ENCODE peak calls at places on chromosomes 13 and 19, in ten cellular contexts. G, E, V, M, Y, R, J, T, C and A are unnamed samples.

GRCh38 chr13:25085125-25085742 is 10.7 kb upstream of the PABPC3 start:
- DNase-seq in R (no peak), C (peak), Y (no peak), J (peak), M (peak), V (peak), E (no peak), T (peak), G (no peak), A (peak)

GRCh38 chr13:47397739-47398138 is 500.9 kb upstream of the HTR2A start:
- DNase-seq in J (no peak), M (peak), C (no peak), E (no peak), G (no peak), Y (peak), T (peak), V (no peak), R (no peak), A (no peak)

GRCh38 chr19:2014731-2015610 is 543 bp downstream of the BTBD2 start:
- DNase-seq in C (peak), M (peak), V (peak), Y (no peak), E (no peak), R (no peak), G (peak), T (no peak), J (no peak), A (no peak)

GRCh38 chr19:19064811-19065745 is 1.3 kb downstream of the SLC25A42 start:
- DNase-seq in C (no peak), Y (no peak), R (no peak), E (no peak), G (no peak), M (no peak), J (no peak), V (peak), T (no peak), A (no peak)

GRCh38 chr13:101258071-101258470 is 158.2 kb downstream of the NALCN start:
- DNase-seq in E (peak), G (no peak), C (peak), V (peak), Y (no peak), J (peak), T (peak), M (peak), R (no peak), A (peak)

GRCh38 chr13:83773961-83774360 is 108.3 kb downstream of the SLITRK1 start:
- DNase-seq in V (no peak), Y (no peak), C (no peak), T (peak), J (no peak), G (no peak), R (no peak), M (no peak), E (no peak), A (no peak)

GRCh38 chr13:33033361-33033812 is 17.2 kb downstream of the KL start:
- DNase-seq in J (no peak), Y (no peak), R (no peak), M (no peak), G (no peak), V (no peak), E (no peak), C (no peak), T (no peak), A (no peak)

GRCh38 chr19:55546822-55547614 is 1.7 kb upstream of the SBK3 start:
- DNase-seq in R (peak), E (no peak), Y (peak), T (peak), G (no peak), J (peak), M (peak), C (peak), V (no peak), A (peak)

GRCh38 chr13:96958286-96958891 is 35.9 kb downstream of the OXGR1 start:
- DNase-seq in R (no peak), Y (no peak), V (no peak), T (peak), E (no peak), C (peak), J (no peak), M (peak), G (no peak), A (peak)

GRCh38 chr13:27607125-27607524 is 13.2 kb downstream of the LNX2 start:
- DNase-seq in M (peak), E (no peak), T (peak), G (no peak), C (no peak), J (peak), Y (peak), R (peak), V (no peak), A (peak)

GRCh38 chr19:2016041-2016807 is 710 bp upstream of the BTBD2 start:
- DNase-seq in E (peak), Y (peak), M (peak), C (peak), G (peak), T (peak), J (peak), R (peak), V (peak), A (peak)

GRCh38 chr19:49210108-49210900 is 52.7 kb downstream of the TRPM4 start:
- DNase-seq in E (no peak), R (no peak), M (peak), G (peak), J (no peak), T (no peak), Y (no peak), V (peak), C (peak), A (no peak)

GRCh38 chr13:106661236-106661635 is 93.3 kb upstream of the ARGLU1 start:
- DNase-seq in J (no peak), R (no peak), V (no peak), M (no peak), C (no peak), G (no peak), T (no peak), E (no peak), Y (no peak), A (no peak)

GRCh38 chr13:106656214-106656613 is 88.3 kb upstream of the ARGLU1 start:
- DNase-seq in V (no peak), R (no peak), E (no peak), M (no peak), G (no peak), Y (no peak), C (no peak), J (no peak), T (no peak), A (no peak)

GRCh38 chr13:106651442-106651841 is 83.5 kb upstream of the ARGLU1 start:
- DNase-seq in E (no peak), V (no peak), J (no peak), G (no peak), M (no peak), T (no peak), Y (no peak), C (no peak), R (no peak), A (no peak)

DNA sequence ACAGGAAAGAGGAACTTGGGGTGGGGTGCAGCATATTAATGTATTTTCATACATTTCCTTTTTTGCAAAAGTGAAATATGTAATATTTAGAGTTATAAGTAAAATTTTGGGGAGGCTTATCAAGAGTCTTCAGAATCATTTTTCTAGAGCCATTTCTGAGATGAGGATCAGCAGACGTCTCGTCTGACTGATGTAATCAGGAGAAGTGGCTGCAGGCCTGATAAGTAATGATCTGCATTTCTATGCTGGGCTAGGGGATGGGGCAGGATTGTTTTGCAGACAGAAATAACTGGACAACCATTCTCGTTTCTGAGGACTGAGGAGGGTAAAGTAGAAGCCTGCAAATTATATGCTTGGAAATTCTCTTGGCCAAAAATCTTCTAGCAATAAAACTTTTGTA is 89.2 kb upstream of the ARGLU1 start:
- DNase-seq in G (no peak), V (no peak), M (no peak), J (no peak), C (no peak), Y (no peak), R (no peak), T (no peak), E (no peak), A (no peak)
- TF ChIP-seq CTCF in G (no peak), V (no peak), M (no peak), J (no peak), C (no peak), Y (no peak), R (no peak), T (no peak), E (no peak), A (no peak)

GRCh38 chr19:27894906-27895754 is 1317.8 kb downstream of the UQCRFS1 start:
- DNase-seq in Y (no peak), V (no peak), R (no peak), E (no peak), G (no peak), M (no peak), T (no peak), J (no peak), C (no peak), A (no peak)
- TF ChIP-seq CTCF in Y (no peak), V (no peak), R (no peak), E (no peak), G (no peak), M (no peak), T (no peak), J (no peak), C (no peak), A (no peak)

GRCh38 chr19:35731779-35732405 is 10.4 kb downstream of the IGFLR1 start:
- DNase-seq in J (no peak), M (no peak), E (no peak), C (no peak), T (no peak), Y (no peak), V (no peak), R (no peak), G (no peak), A (no peak)

GRCh38 chr19:35729763-35730162 is 12.0 kb downstream of the KMT2B start:
- DNase-seq in E (no peak), C (no peak), G (no peak), J (no peak), M (no peak), T (no peak), V (no peak), Y (no peak), R (no peak), A (no peak)

GRCh38 chr19:35731353-35731752 is 10.9 kb downstream of the IGFLR1 start:
- DNase-seq in G (no peak), M (no peak), Y (no peak), R (no peak), J (no peak), V (no peak), T (no peak), C (no peak), E (no peak), A (no peak)

GRCh38 chr19:35729021-35729420 is 11.2 kb downstream of the KMT2B start:
- DNase-seq in V (no peak), Y (no peak), R (no peak), M (no peak), T (no peak), C (no peak), E (no peak), G (no peak), J (no peak), A (no peak)

GRCh38 chr19:35730326-35730725 is 11.9 kb downstream of the IGFLR1 start:
- DNase-seq in M (no peak), E (no peak), R (no peak), C (no peak), Y (no peak), G (no peak), T (no peak), V (no peak), J (no peak), A (no peak)
- TF ChIP-seq CTCF in M (no peak), E (no peak), R (no peak), C (no peak), Y (no peak), G (no peak), T (no peak), V (no peak), J (no peak), A (no peak)

GRCh38 chr13:72384186-72384823 is 343.1 kb downstream of the MZT1 start:
- DNase-seq in C (no peak), G (no peak), Y (no peak), E (no peak), V (no peak), R (no peak), T (no peak), J (no peak), M (no peak), A (no peak)
- TF ChIP-seq CTCF in C (no peak), G (no peak), Y (no peak), E (no peak), V (peak), R (no peak), T (no peak), J (no peak), M (no peak), A (no peak)

GRCh38 chr19:29467824-29468401 is 57.9 kb upstream of the VSTM2B start:
- DNase-seq in M (peak), E (no peak), J (peak), Y (no peak), R (no peak), C (peak), V (peak), T (peak), G (no peak), A (no peak)
- TF ChIP-seq CTCF in M (peak), E (peak), J (peak), Y (peak), R (no peak), C (peak), V (peak), T (peak), G (peak), A (no peak)

GRCh38 chr19:57071414-57071813 is 48.4 kb upstream of the USP29 start:
- DNase-seq in T (no peak), Y (no peak), V (no peak), J (no peak), R (no peak), M (no peak), E (no peak), C (no peak), G (no peak), A (no peak)

GRCh38 chr19:57067440-57067839 is 52.3 kb upstream of the USP29 start:
- DNase-seq in J (no peak), E (no peak), T (no peak), Y (no peak), G (no peak), V (no peak), M (no peak), R (no peak), C (no peak), A (no peak)

GRCh38 chr19:57068326-57068725 is 51.5 kb upstream of the USP29 start:
- DNase-seq in G (no peak), V (no peak), T (no peak), C (no peak), J (no peak), Y (no peak), M (no peak), E (no peak), R (no peak), A (no peak)

GRCh38 chr19:57068921-57069697 is 50.7 kb upstream of the USP29 start:
- DNase-seq in E (no peak), Y (no peak), T (no peak), J (no peak), V (peak), R (no peak), C (peak), M (no peak), G (no peak), A (no peak)
- TF ChIP-seq CTCF in E (no peak), Y (no peak), T (no peak), J (no peak), V (peak), R (peak), C (peak), M (no peak), G (peak), A (no peak)

GRCh38 chr13:51925865-51926527 is 64.2 kb downstream of the CCDC70 start:
- DNase-seq in R (no peak), J (no peak), M (no peak), Y (no peak), E (no peak), G (no peak), T (no peak), C (no peak), V (no peak), A (no peak)

GRCh38 chr13:51922771-51923480 is 61.2 kb downstream of the CCDC70 start:
- DNase-seq in C (no peak), E (no peak), R (no peak), Y (no peak), M (no peak), G (no peak), V (peak), T (no peak), J (no peak), A (no peak)

GRCh38 chr13:51921790-51922740 is 60.3 kb downstream of the CCDC70 start:
- DNase-seq in V (peak), Y (no peak), C (no peak), M (no peak), J (no peak), G (no peak), R (no peak), T (peak), E (no peak), A (no peak)

GRCh38 chr13:51924756-51925544 is 63.2 kb downstream of the CCDC70 start:
- DNase-seq in Y (no peak), R (no peak), C (no peak), E (no peak), T (no peak), M (no peak), V (no peak), G (no peak), J (no peak), A (no peak)

DNA sequence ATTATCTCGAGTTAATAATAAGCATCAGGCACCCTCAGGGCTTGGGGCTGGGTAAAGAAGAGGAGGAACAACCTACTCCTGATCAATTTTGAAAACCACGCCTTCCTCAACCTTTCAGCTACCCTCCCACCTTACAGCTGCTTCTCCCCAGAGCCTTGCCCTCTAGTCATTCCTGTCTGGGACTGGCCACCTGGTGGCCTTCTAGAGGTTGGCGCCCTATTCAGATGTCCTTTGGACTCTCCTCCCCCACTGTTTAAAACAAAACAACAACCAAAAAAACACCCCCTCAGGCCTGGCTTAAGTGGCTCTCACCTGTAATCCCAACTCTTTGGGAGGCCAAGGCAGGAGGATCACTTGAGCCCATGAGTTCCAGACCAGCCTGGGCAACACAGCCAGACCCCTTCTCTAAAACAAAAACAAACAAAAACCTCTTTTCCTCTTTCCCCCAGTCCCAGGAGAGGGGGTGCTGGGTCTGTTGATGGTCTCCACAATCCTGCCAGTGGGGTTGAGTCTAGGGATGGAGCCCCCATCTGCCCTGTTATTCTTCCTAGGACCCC is 62.3 kb downstream of the CCDC70 start:
- DNase-seq in R (no peak), M (no peak), Y (no peak), E (no peak), J (no peak), T (no peak), C (no peak), V (peak), G (no peak), A (no peak)
- TF ChIP-seq CTCF in R (no peak), M (no peak), Y (peak), E (peak), J (peak), T (peak), C (peak), V (peak), G (peak), A (peak)

DNA sequence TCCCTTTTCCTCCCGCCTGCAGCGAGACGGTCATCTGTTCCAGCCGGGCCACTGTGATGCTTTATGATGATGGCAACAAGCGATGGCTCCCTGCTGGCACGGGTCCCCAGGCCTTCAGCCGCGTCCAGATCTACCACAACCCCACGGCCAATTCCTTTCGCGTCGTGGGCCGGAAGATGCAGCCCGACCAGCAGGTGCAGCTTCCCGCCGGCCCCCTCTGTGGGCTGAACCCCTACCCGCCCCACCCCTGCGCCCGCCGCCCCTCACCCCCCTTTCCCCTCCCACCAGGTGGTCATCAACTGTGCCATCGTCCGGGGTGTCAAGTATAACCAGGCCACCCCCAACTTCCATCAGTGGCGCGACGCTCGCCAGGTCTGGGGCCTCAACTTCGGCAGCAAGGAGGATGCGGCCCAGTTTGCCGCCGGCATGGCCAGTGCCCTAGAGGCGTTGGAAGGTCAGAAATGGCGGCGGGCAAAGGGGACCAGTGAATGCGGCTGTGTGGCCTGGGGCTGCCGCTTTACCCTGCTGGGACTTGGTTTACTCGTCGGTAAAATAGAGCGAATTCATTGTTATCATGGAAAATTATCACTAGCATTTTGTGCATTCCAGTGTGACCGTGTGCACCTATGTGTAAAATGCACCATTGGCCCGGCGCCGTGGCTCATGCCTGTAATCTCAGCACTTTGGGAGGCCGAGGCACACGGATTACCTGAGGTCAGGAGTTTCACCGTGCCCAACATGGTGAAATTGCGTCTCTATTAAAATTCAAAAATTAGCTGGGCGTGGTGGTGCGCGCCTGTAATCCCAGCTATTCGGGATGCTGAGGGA is 10.6 kb downstream of the VASP start:
- DNase-seq in T (no peak), R (no peak), C (no peak), V (no peak), E (no peak), Y (no peak), M (no peak), J (no peak), G (peak), A (no peak)
- TF ChIP-seq CTCF in T (no peak), R (no peak), C (no peak), V (no peak), E (no peak), Y (no peak), M (no peak), J (no peak), G (no peak), A (no peak)

DNA sequence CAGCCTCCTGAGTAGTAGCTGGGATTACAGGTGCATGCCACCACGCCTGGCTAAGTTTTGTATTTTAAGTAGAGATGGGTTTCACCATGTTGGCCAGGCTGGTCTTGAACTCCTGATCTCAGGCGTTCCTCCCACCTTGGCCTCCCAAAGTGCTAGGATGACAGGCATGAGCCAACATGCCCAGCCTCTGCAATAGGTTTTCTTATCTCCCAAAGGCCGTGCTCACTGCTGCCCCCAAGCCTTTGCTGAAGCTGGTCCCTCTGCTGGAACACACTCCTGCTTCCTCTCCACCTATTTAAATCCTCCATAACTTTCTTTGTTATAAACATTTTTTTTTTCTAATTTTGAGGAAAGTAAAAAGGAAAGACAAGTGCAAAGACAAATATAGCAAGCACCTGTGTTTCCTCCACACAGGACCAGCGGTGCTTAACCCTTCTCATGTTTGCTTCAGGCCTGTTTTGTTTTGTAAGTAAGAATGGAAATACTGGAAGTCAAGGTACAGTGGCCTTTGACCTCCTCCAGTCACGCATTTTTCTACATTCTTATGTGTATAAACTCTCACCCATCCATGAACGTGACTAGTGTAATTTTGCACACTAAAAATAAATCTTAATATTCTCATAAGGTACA is 14.5 kb upstream of the TNFAIP8L1 start:
- DNase-seq in G (no peak), C (peak), R (no peak), M (peak), Y (no peak), J (no peak), V (peak), E (no peak), T (peak), A (no peak)
- TF ChIP-seq CTCF in G (no peak), C (peak), R (no peak), M (peak), Y (peak), J (peak), V (peak), E (peak), T (peak), A (peak)